ENCODE peak calls at places on chromosomes 16 and 17, in eight cellular contexts. One of them, this sample, is unnamed.

GRCh38 chr16:11738742-11739544 is 3.7 kb downstream of the TXNDC11 start:
- DNase-seq in lung: no peak
- DNase-seq in thoracic aorta: no peak
- DNase-seq in colonic mucosa: no peak
- DNase-seq in left ventricle myocardium inferior: no peak
- DNase-seq in adrenal gland: no peak
- DNase-seq in Peyer's patch: no peak
- DNase-seq in DND-41: no peak
- DNase-seq in this sample: no peak

GRCh38 chr16:46918905-46919792 is 35.0 kb downstream of the GPT2 start:
- DNase-seq in lung: no peak
- DNase-seq in thoracic aorta: no peak
- DNase-seq in colonic mucosa: no peak
- DNase-seq in left ventricle myocardium inferior: no peak
- DNase-seq in adrenal gland: no peak
- DNase-seq in Peyer's patch: no peak
- DNase-seq in DND-41: no peak
- DNase-seq in this sample: no peak

GRCh38 chr16:89199241-89200123 is 855 bp downstream of the SLC22A31 start:
- DNase-seq in lung: no peak
- DNase-seq in thoracic aorta: no peak
- DNase-seq in colonic mucosa: no peak
- DNase-seq in left ventricle myocardium inferior: no peak
- DNase-seq in adrenal gland: no peak
- DNase-seq in Peyer's patch: peak; percentile 33
- DNase-seq in DND-41: no peak
- DNase-seq in this sample: no peak

GRCh38 chr17:58338454-58338841 is 9.9 kb upstream of the TSPOAP1 start:
- DNase-seq in lung: no peak
- DNase-seq in thoracic aorta: no peak
- DNase-seq in colonic mucosa: no peak
- DNase-seq in left ventricle myocardium inferior: no peak
- DNase-seq in adrenal gland: no peak
- DNase-seq in Peyer's patch: no peak
- DNase-seq in DND-41: no peak
- DNase-seq in this sample: no peak

GRCh38 chr16:84751947-84752346 is 52.1 kb downstream of the USP10 start:
- DNase-seq in lung: no peak
- DNase-seq in thoracic aorta: no peak
- DNase-seq in colonic mucosa: no peak
- DNase-seq in left ventricle myocardium inferior: no peak
- DNase-seq in adrenal gland: no peak
- DNase-seq in Peyer's patch: no peak
- DNase-seq in DND-41: no peak
- DNase-seq in this sample: no peak

GRCh38 chr17:54117452-54117851 is 294.7 kb downstream of the KIF2B start:
- DNase-seq in lung: no peak
- DNase-seq in thoracic aorta: no peak
- DNase-seq in colonic mucosa: no peak
- DNase-seq in left ventricle myocardium inferior: no peak
- DNase-seq in adrenal gland: no peak
- DNase-seq in Peyer's patch: no peak
- DNase-seq in DND-41: no peak
- DNase-seq in this sample: no peak

GRCh38 chr17:47072881-47073280 is 93.8 kb upstream of the RPRML start:
- DNase-seq in lung: no peak
- DNase-seq in thoracic aorta: no peak
- DNase-seq in colonic mucosa: no peak
- DNase-seq in left ventricle myocardium inferior: no peak
- DNase-seq in adrenal gland: no peak
- DNase-seq in Peyer's patch: no peak
- DNase-seq in DND-41: no peak
- DNase-seq in this sample: peak; percentile 47

GRCh38 chr16:56637814-56638750 is at the start of gene MT1A:
- DNase-seq in lung: peak; percentile 78
- DNase-seq in thoracic aorta: peak; percentile 52
- DNase-seq in colonic mucosa: peak; percentile 90
- DNase-seq in left ventricle myocardium inferior: peak; percentile 83
- DNase-seq in adrenal gland: peak; percentile 78
- DNase-seq in Peyer's patch: peak; percentile 91
- DNase-seq in DND-41: no peak
- DNase-seq in this sample: no peak

GRCh38 chr17:79933863-79934652 is 94.8 kb upstream of the CBX4 start:
- DNase-seq in lung: no peak
- DNase-seq in thoracic aorta: no peak
- DNase-seq in colonic mucosa: no peak
- DNase-seq in left ventricle myocardium inferior: no peak
- DNase-seq in adrenal gland: peak; percentile 61
- DNase-seq in Peyer's patch: peak; percentile 79
- DNase-seq in DND-41: peak; percentile 72
- DNase-seq in this sample: no peak

GRCh38 chr16:58384437-58385055 is 7.7 kb upstream of the GINS3 start:
- DNase-seq in lung: no peak
- DNase-seq in thoracic aorta: no peak
- DNase-seq in colonic mucosa: no peak
- DNase-seq in left ventricle myocardium inferior: no peak
- DNase-seq in adrenal gland: no peak
- DNase-seq in Peyer's patch: no peak
- DNase-seq in DND-41: no peak
- DNase-seq in this sample: no peak

GRCh38 chr16:19389246-19389645 is 28.4 kb upstream of the TMC5 start:
- DNase-seq in lung: peak; percentile 78
- DNase-seq in thoracic aorta: no peak
- DNase-seq in colonic mucosa: peak; percentile 91
- DNase-seq in left ventricle myocardium inferior: peak; percentile 18
- DNase-seq in adrenal gland: peak; percentile 47
- DNase-seq in Peyer's patch: peak; percentile 83
- DNase-seq in DND-41: peak; percentile 46
- DNase-seq in this sample: no peak

GRCh38 chr17:49527927-49528651 is 33.0 kb downstream of the NGFR start:
- DNase-seq in lung: no peak
- DNase-seq in thoracic aorta: no peak
- DNase-seq in colonic mucosa: no peak
- DNase-seq in left ventricle myocardium inferior: no peak
- DNase-seq in adrenal gland: no peak
- DNase-seq in Peyer's patch: no peak
- DNase-seq in DND-41: no peak
- DNase-seq in this sample: no peak

GRCh38 chr16:1393613-1394176 is 20.8 kb downstream of the UNKL start:
- DNase-seq in lung: no peak
- DNase-seq in thoracic aorta: no peak
- DNase-seq in colonic mucosa: no peak
- DNase-seq in left ventricle myocardium inferior: no peak
- DNase-seq in adrenal gland: no peak
- DNase-seq in Peyer's patch: no peak
- DNase-seq in DND-41: no peak
- DNase-seq in this sample: no peak

GRCh38 chr16:1395444-1396074 is 18.9 kb downstream of the UNKL start:
- DNase-seq in lung: no peak
- DNase-seq in thoracic aorta: no peak
- DNase-seq in colonic mucosa: peak; percentile 39
- DNase-seq in left ventricle myocardium inferior: no peak
- DNase-seq in adrenal gland: no peak
- DNase-seq in Peyer's patch: no peak
- DNase-seq in DND-41: no peak
- DNase-seq in this sample: no peak

GRCh38 chr16:1390239-1390638 is 24.3 kb downstream of the UNKL start:
- DNase-seq in lung: no peak
- DNase-seq in thoracic aorta: no peak
- DNase-seq in colonic mucosa: no peak
- DNase-seq in left ventricle myocardium inferior: no peak
- DNase-seq in adrenal gland: no peak
- DNase-seq in Peyer's patch: no peak
- DNase-seq in DND-41: peak; percentile 81
- DNase-seq in this sample: no peak

GRCh38 chr16:1394367-1394951 is 20.0 kb downstream of the UNKL start:
- DNase-seq in lung: no peak
- DNase-seq in thoracic aorta: no peak
- DNase-seq in colonic mucosa: no peak
- DNase-seq in left ventricle myocardium inferior: no peak
- DNase-seq in adrenal gland: no peak
- DNase-seq in Peyer's patch: no peak
- DNase-seq in DND-41: no peak
- DNase-seq in this sample: no peak

DNA sequence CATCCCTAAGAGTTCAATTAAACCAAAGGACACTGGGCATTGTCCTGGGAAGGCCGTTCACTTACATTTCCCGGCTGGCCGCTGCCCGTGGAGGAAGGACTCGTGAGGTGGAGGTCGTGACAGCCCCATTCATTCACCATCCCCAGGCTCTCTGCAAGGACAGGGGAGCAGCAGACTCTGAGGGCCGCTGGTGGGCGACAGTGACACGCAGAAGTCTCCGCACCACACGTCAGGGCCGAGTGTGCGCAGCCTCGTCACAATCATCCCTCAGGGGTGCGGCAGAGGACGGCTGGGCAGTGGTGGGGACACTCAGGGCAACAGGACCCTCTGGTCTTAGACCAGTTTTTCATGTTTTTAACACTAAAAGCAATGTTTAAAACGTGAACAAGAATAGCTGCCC is 21.7 kb downstream of the UNKL start:
- DNase-seq in lung: no peak
- DNase-seq in thoracic aorta: no peak
- DNase-seq in colonic mucosa: no peak
- DNase-seq in left ventricle myocardium inferior: no peak
- DNase-seq in adrenal gland: no peak
- DNase-seq in Peyer's patch: no peak
- DNase-seq in DND-41: no peak
- DNase-seq in this sample: no peak
- TF ChIP-seq CTCF in lung: no peak
- TF ChIP-seq CTCF in thoracic aorta: no peak
- TF ChIP-seq CTCF in colonic mucosa: no peak
- TF ChIP-seq CTCF in left ventricle myocardium inferior: no peak
- TF ChIP-seq CTCF in adrenal gland: no peak
- TF ChIP-seq CTCF in Peyer's patch: no peak
- TF ChIP-seq CTCF in DND-41: no peak
- TF ChIP-seq CTCF in this sample: no peak

GRCh38 chr17:37732313-37732712 is 12.5 kb downstream of the HNF1B start:
- DNase-seq in lung: no peak
- DNase-seq in thoracic aorta: no peak
- DNase-seq in colonic mucosa: no peak
- DNase-seq in left ventricle myocardium inferior: no peak
- DNase-seq in adrenal gland: no peak
- DNase-seq in Peyer's patch: no peak
- DNase-seq in DND-41: no peak
- DNase-seq in this sample: no peak
- H3K27me3 ChIP-seq in lung: no peaks in the 10 kb centered on the region
- H3K27me3 ChIP-seq in thoracic aorta: no peaks in the 10 kb centered on the region
- H3K27me3 ChIP-seq in colonic mucosa: no peaks in the 10 kb centered on the region
- H3K27me3 ChIP-seq in left ventricle myocardium inferior: peaks cover 31% of the 10 kb centered on the region
- H3K27me3 ChIP-seq in adrenal gland: peaks cover 11% of the 10 kb centered on the region
- H3K27me3 ChIP-seq in Peyer's patch: no peaks in the 10 kb centered on the region
- H3K27me3 ChIP-seq in DND-41: peaks cover 7% of the 10 kb centered on the region
- H3K27me3 ChIP-seq in this sample: peaks cover 11% of the 10 kb centered on the region

GRCh38 chr17:18039535-18040286 is 503 bp downstream of the GID4 start:
- DNase-seq in lung: no peak
- DNase-seq in thoracic aorta: no peak
- DNase-seq in colonic mucosa: peak; percentile 25
- DNase-seq in left ventricle myocardium inferior: no peak
- DNase-seq in adrenal gland: peak; percentile 46
- DNase-seq in Peyer's patch: no peak
- DNase-seq in DND-41: no peak
- DNase-seq in this sample: no peak
- TF ChIP-seq CTCF in lung: no peak
- TF ChIP-seq CTCF in thoracic aorta: no peak
- TF ChIP-seq CTCF in colonic mucosa: no peak
- TF ChIP-seq CTCF in left ventricle myocardium inferior: no peak
- TF ChIP-seq CTCF in adrenal gland: no peak
- TF ChIP-seq CTCF in Peyer's patch: no peak
- TF ChIP-seq CTCF in DND-41: no peak
- TF ChIP-seq CTCF in this sample: no peak

GRCh38 chr16:85891776-85892166 is 7.2 kb upstream of the IRF8 start:
- DNase-seq in lung: no peak
- DNase-seq in thoracic aorta: no peak
- DNase-seq in colonic mucosa: peak; percentile 44
- DNase-seq in left ventricle myocardium inferior: no peak
- DNase-seq in adrenal gland: no peak
- DNase-seq in Peyer's patch: peak; percentile 78
- DNase-seq in DND-41: no peak
- DNase-seq in this sample: no peak
- H3K27me3 ChIP-seq in lung: no peaks in the 10 kb centered on the region
- H3K27me3 ChIP-seq in thoracic aorta: no peaks in the 10 kb centered on the region
- H3K27me3 ChIP-seq in colonic mucosa: no peaks in the 10 kb centered on the region
- H3K27me3 ChIP-seq in left ventricle myocardium inferior: peaks cover 83% of the 10 kb centered on the region
- H3K27me3 ChIP-seq in adrenal gland: peaks cover 3% of the 10 kb centered on the region
- H3K27me3 ChIP-seq in Peyer's patch: no peaks in the 10 kb centered on the region
- H3K27me3 ChIP-seq in DND-41: peaks cover 27% of the 10 kb centered on the region
- H3K27me3 ChIP-seq in this sample: peaks cover 25% of the 10 kb centered on the region

GRCh38 chr17:81393684-81394376 is 1.4 kb upstream of the BAHCC1 start:
- DNase-seq in lung: peak; percentile 100
- DNase-seq in thoracic aorta: peak; percentile 100
- DNase-seq in colonic mucosa: peak; percentile 100
- DNase-seq in left ventricle myocardium inferior: peak; percentile 100
- DNase-seq in adrenal gland: peak; percentile 100
- DNase-seq in Peyer's patch: peak; percentile 100
- DNase-seq in DND-41: peak; percentile 93
- DNase-seq in this sample: peak; percentile 92

GRCh38 chr17:81394831-81395599 is at the start of gene BAHCC1:
- DNase-seq in lung: peak; percentile 100
- DNase-seq in thoracic aorta: peak; percentile 100
- DNase-seq in colonic mucosa: peak; percentile 100
- DNase-seq in left ventricle myocardium inferior: peak; percentile 100
- DNase-seq in adrenal gland: peak; percentile 100
- DNase-seq in Peyer's patch: peak; percentile 100
- DNase-seq in DND-41: peak; percentile 98
- DNase-seq in this sample: peak; percentile 97

GRCh38 chr17:81395600-81396277 is 482 bp downstream of the BAHCC1 start:
- DNase-seq in lung: no peak
- DNase-seq in thoracic aorta: no peak
- DNase-seq in colonic mucosa: no peak
- DNase-seq in left ventricle myocardium inferior: no peak
- DNase-seq in adrenal gland: no peak
- DNase-seq in Peyer's patch: peak; percentile 65
- DNase-seq in DND-41: no peak
- DNase-seq in this sample: no peak

GRCh38 chr17:81392909-81393654 is 2.2 kb upstream of the BAHCC1 start:
- DNase-seq in lung: no peak
- DNase-seq in thoracic aorta: no peak
- DNase-seq in colonic mucosa: no peak
- DNase-seq in left ventricle myocardium inferior: peak; percentile 48
- DNase-seq in adrenal gland: no peak
- DNase-seq in Peyer's patch: peak; percentile 62
- DNase-seq in DND-41: no peak
- DNase-seq in this sample: no peak

DNA sequence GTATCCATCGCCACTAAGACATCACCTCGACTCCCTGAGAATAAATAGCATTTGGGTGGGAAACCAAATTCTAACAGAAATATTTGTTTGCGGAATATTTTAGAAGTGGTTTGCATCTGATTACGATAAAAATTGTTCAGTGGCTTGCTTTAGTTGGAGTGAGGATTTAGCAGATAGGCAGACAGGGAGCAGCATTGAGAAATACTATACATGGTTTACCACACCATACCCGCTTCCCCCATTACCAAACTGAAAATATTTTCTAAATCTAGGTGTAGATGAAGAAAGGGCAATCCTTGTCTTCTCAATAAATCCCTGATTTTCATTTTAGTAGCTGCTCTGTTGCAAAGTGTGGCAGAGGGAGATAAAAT is 895 bp upstream of the BAHCC1 start:
- DNase-seq in lung: no peak
- DNase-seq in thoracic aorta: no peak
- DNase-seq in colonic mucosa: no peak
- DNase-seq in left ventricle myocardium inferior: no peak
- DNase-seq in adrenal gland: no peak
- DNase-seq in Peyer's patch: no peak
- DNase-seq in DND-41: no peak
- DNase-seq in this sample: no peak
- TF ChIP-seq CTCF in lung: no peak
- TF ChIP-seq CTCF in thoracic aorta: no peak
- TF ChIP-seq CTCF in colonic mucosa: no peak
- TF ChIP-seq CTCF in left ventricle myocardium inferior: no peak
- TF ChIP-seq CTCF in adrenal gland: peak; percentile 26
- TF ChIP-seq CTCF in Peyer's patch: no peak
- TF ChIP-seq CTCF in DND-41: no peak
- TF ChIP-seq CTCF in this sample: no peak